ENCODE peak calls at places on chromosomes 7 and 10, in seven cellular contexts. E, X, C, T, H, L and U are unnamed samples.

GRCh38 chr7:95693551-95694333 is 78.6 kb upstream of the DYNC1I1 start:
- DNase-seq in E (no peak), X (no peak), C (no peak), T (no peak), H (no peak), L (no peak), U (no peak)

GRCh38 chr10:80622153-80622552 is 84.5 kb downstream of the SH2D4B start:
- DNase-seq in E (no peak), X (no peak), C (no peak), T (no peak), H (no peak), L (no peak), U (no peak)

GRCh38 chr7:47483604-47484273 is 98.2 kb downstream of the TNS3 start:
- DNase-seq in E (no peak), X (no peak), C (no peak), T (no peak), H (no peak), L (no peak), U (no peak)

GRCh38 chr10:115355162-115355760 is 262.1 kb downstream of the ATRNL1 start:
- DNase-seq in E (no peak), X (peak; percentile 58), C (no peak), T (no peak), H (no peak), L (peak; percentile 8), U (peak; percentile 9)

GRCh38 chr7:20514364-20514763 is 101.1 kb upstream of the ABCB5 start:
- DNase-seq in E (no peak), X (no peak), C (peak; percentile 42), T (no peak), H (no peak), L (no peak), U (peak; percentile 26)

GRCh38 chr10:133511408-133511807 is 15.8 kb upstream of the CYP2E1 start:
- DNase-seq in E (no peak), X (no peak), C (no peak), T (no peak), H (no peak), L (no peak), U (no peak)

GRCh38 chr10:130255777-130256176 is 119.6 kb downstream of the GLRX3 start:
- DNase-seq in E (no peak), X (no peak), C (no peak), T (no peak), H (peak; percentile 52), L (no peak), U (no peak)

GRCh38 chr7:5382281-5383041 is 41.2 kb downstream of the TNRC18 start:
- DNase-seq in E (no peak), X (no peak), C (no peak), T (no peak), H (no peak), L (no peak), U (no peak)

GRCh38 chr7:45982912-45983719 is 62.0 kb upstream of the IGFBP3 start:
- DNase-seq in E (no peak), X (no peak), C (no peak), T (no peak), H (peak; percentile 75), L (no peak), U (no peak)

GRCh38 chr7:27141591-27142561 is 1.6 kb downstream of the HOXA5 start:
- DNase-seq in E (no peak), X (no peak), C (no peak), T (peak; percentile 59), H (no peak), L (peak; percentile 37), U (no peak)

GRCh38 chr10:110446277-110446676 is 51.4 kb upstream of the DUSP5 start:
- DNase-seq in E (no peak), X (no peak), C (no peak), T (no peak), H (no peak), L (no peak), U (no peak)

GRCh38 chr10:28686835-28687682 is 9.7 kb downstream of the BAMBI start:
- DNase-seq in E (no peak), X (no peak), C (no peak), T (no peak), H (no peak), L (no peak), U (no peak)

GRCh38 chr10:35371731-35372130 is 35.4 kb downstream of the CCNY start:
- DNase-seq in E (no peak), X (no peak), C (no peak), T (no peak), H (no peak), L (no peak), U (no peak)

GRCh38 chr10:31759124-31759798 is 169.4 kb downstream of the ARHGAP12 start:
- DNase-seq in E (peak; percentile 58), X (peak; percentile 92), C (peak; percentile 67), T (peak; percentile 82), H (no peak), L (peak; percentile 71), U (peak; percentile 65)

GRCh38 chr10:47294057-47294456 is 5.9 kb upstream of the GDF10 start:
- DNase-seq in E (no peak), X (peak; percentile 12), C (peak; percentile 7), T (no peak), H (no peak), L (no peak), U (no peak)

GRCh38 chr10:85593226-85593625 is 773.4 kb downstream of the GRID1 start:
- DNase-seq in E (no peak), X (no peak), C (no peak), T (no peak), H (peak; percentile 54), L (no peak), U (no peak)

GRCh38 chr10:90866050-90866598 is 5.7 kb upstream of the RPP30 start:
- DNase-seq in E (no peak), X (no peak), C (no peak), T (no peak), H (no peak), L (no peak), U (no peak)

GRCh38 chr7:66356277-66356721 is 151.2 kb downstream of the TPST1 start:
- DNase-seq in E (no peak), X (no peak), C (no peak), T (no peak), H (no peak), L (peak; percentile 39), U (no peak)

GRCh38 chr10:89392974-89393373 is 551 bp downstream of the IFIT1 start:
- DNase-seq in E (no peak), X (no peak), C (no peak), T (no peak), H (peak; percentile 88), L (peak; percentile 28), U (peak; percentile 22)

GRCh38 chr10:78804356-78805032 is 264.3 kb upstream of the ZMIZ1 start:
- DNase-seq in E (no peak), X (no peak), C (no peak), T (no peak), H (no peak), L (no peak), U (peak; percentile 52)

GRCh38 chr7:88431861-88432260 is 125.2 kb upstream of the STEAP4 start:
- DNase-seq in E (no peak), X (no peak), C (no peak), T (no peak), H (no peak), L (no peak), U (no peak)

GRCh38 chr10:28375399-28376354 is 72.8 kb upstream of the MPP7 start:
- DNase-seq in E (no peak), X (no peak), C (no peak), T (no peak), H (no peak), L (peak; percentile 34), U (peak; percentile 78)

DNA sequence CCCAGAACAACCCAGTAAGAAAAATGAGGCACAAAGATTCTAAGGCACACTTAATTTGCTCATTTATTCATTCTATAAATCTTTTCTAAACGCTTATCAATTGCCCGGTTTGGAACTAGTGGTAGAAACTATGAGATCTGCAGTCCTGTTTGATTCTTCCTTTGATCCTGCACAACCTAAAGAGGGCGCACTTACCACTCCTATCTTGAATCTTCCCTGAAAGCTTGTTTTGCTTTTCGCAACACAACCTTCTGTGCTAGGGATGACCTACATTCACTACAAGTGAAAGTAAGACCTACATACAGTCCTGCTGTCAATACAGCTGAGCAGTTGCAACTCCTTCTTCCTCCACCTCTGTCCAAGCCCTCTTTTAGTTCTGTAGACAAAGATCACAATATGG is 12.6 kb upstream of the ARL4A start:
- DNase-seq in E (no peak), X (peak; percentile 62), C (no peak), T (no peak), H (no peak), L (peak; percentile 29), U (peak; percentile 13)
- TF ChIP-seq CTCF in E (no peak), X (peak; percentile 65), C (peak; percentile 41), T (peak; percentile 45), H (no peak), L (peak; percentile 33), U (peak; percentile 27)

DNA sequence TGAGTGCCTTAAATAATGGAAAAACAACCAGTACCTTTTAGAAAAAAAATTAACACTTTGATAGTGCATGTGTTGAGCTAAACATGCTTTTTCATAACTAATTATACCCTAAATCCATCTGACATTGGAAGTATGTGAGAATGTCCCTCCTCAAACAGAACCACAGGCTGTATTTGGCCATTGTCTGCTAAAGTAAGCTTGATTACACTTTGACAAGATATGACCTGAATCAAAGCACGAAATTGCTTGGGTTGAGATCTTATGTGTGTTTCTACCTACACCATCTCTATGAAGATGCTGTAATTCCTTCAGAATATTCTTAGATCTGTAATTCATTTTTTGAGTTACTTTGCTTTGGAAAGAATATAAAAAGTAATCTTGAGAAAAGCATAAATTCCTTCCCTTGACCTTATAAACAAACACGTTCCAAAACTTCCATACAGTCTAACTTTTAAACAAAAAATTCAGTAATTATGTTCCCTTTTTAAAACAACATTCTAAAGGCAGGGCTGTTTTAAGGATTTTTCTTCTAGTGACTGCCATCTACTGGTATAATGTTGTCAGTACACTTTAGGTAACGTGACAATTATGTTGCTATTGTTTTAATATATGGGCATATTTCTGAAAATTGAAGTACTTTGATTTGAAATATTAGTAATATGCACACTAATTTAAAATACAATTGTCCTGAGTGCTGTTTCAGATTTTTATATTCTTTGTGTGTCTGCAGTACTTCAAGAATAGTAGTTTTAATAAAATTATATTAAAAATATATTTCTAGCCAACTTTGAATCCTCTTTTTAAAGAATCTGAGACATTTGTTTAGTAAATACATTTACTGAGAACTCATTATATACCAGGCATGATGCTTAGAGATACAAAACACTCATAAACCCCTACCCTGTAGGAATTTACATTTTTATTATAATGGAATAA is 20.9 kb downstream of the CD36 start:
- DNase-seq in E (no peak), X (no peak), C (no peak), T (no peak), H (no peak), L (no peak), U (no peak)
- TF ChIP-seq POLR2A in E (no peak), X (no peak), C (no peak), T (no peak), H (no peak), L (no peak), U (no peak)

GRCh38 chr10:101769541-101770180 is 6.3 kb downstream of the FGF8 start:
- DNase-seq in E (no peak), X (no peak), C (no peak), T (no peak), H (no peak), L (no peak), U (no peak)
- TF ChIP-seq CTCF in E (peak; percentile 52), X (no peak), C (no peak), T (no peak), H (no peak), L (no peak), U (no peak)

GRCh38 chr7:155464183-155464582 is 6.3 kb downstream of the EN2 start:
- DNase-seq in E (no peak), X (no peak), C (no peak), T (no peak), H (no peak), L (no peak), U (no peak)
- TF ChIP-seq POLR2A in E (no peak), X (no peak), C (no peak), T (no peak), H (no peak), L (no peak), U (no peak)